ENCODE peak calls at places on chromosomes 2 and 18, in ten cellular contexts. Q is NCI-H774, A is H1, K is IMR-90, D is NCI-H460, C is mammary epithelial cell, N is T-helper 1 cell, H is G401, R is GF-D8, F is occipital lobe. S is an unnamed sample.
A peak's percentile ranks its signal among the peaks of the same experiment; 100 is the strongest.

GRCh38 chr2:257842-258241 is 6.0 kb downstream of the SH3YL1 start:
- DNase-seq in R (no peak), D (no peak), F (no peak), C (no peak), K (no peak), H (no peak), N (no peak), A (no peak), Q (no peak), S (no peak)

GRCh38 chr18:75884728-75885127 is 457.2 kb upstream of the SMIM21 start:
- DNase-seq in F (no peak), C (no peak), K (no peak), N (no peak), R (no peak), A (no peak), H (no peak), Q (no peak), D (no peak), S (no peak)

GRCh38 chr2:28717339-28717758 is 34.3 kb upstream of the PPP1CB start:
- DNase-seq in F (no peak), Q (no peak), C (peak; percentile 72), R (peak; percentile 85), K (peak; percentile 85), D (peak; percentile 38), H (no peak), N (no peak), A (no peak), S (no peak)

GRCh38 chr18:74219056-74219455 is 70.7 kb downstream of the TIMM21 start:
- DNase-seq in H (no peak), A (no peak), K (no peak), N (no peak), C (no peak), D (peak; percentile 70), R (no peak), F (no peak), Q (no peak), S (no peak)

GRCh38 chr2:121475811-121476571 is 54.7 kb upstream of the RNU4ATAC start:
- DNase-seq in N (no peak), D (no peak), R (no peak), F (no peak), C (peak; percentile 73), A (no peak), Q (no peak), H (no peak), K (peak; percentile 25), S (no peak)

GRCh38 chr2:67997528-67998267 is 65.1 kb downstream of the C1D start:
- DNase-seq in F (no peak), A (no peak), D (peak; percentile 4), K (peak; percentile 88), R (no peak), Q (no peak), H (no peak), N (no peak), C (peak; percentile 90), S (no peak)

GRCh38 chr2:176129013-176129796 is at the start of gene HOXD8:
- DNase-seq in K (peak; percentile 9), R (no peak), H (no peak), F (no peak), C (no peak), Q (peak; percentile 34), D (peak; percentile 60), N (no peak), A (peak; percentile 69), S (peak; percentile 47)

GRCh38 chr2:24493713-24494112 is 2.7 kb downstream of the NCOA1 start:
- DNase-seq in F (no peak), N (no peak), Q (no peak), A (no peak), D (no peak), C (no peak), R (no peak), K (no peak), H (peak; percentile 29), S (no peak)

GRCh38 chr2:108565778-108566375 is 31.6 kb downstream of the LIMS1 start:
- DNase-seq in N (no peak), R (no peak), D (no peak), H (no peak), A (no peak), F (no peak), K (no peak), Q (no peak), C (no peak), S (no peak)

GRCh38 chr2:237494066-237494465 is 7.0 kb downstream of the MLPH start:
- DNase-seq in R (no peak), F (no peak), C (no peak), K (no peak), H (no peak), N (no peak), Q (no peak), A (no peak), D (no peak), S (no peak)

GRCh38 chr2:44121899-44122298 is 46.8 kb upstream of the PPM1B start:
- DNase-seq in H (no peak), Q (no peak), A (no peak), R (no peak), D (no peak), C (no peak), N (no peak), K (no peak), F (no peak), S (no peak)

GRCh38 chr2:128449226-128450061 is 130.8 kb upstream of the HS6ST1 start:
- DNase-seq in R (no peak), D (no peak), H (no peak), A (peak; percentile 47), F (no peak), Q (no peak), C (no peak), N (no peak), K (no peak), S (no peak)

GRCh38 chr2:127415593-127416485 is 2.4 kb upstream of the PROC start:
- DNase-seq in A (peak; percentile 96), N (peak; percentile 80), R (peak; percentile 31), H (peak; percentile 53), K (no peak), Q (peak; percentile 72), F (peak; percentile 17), D (no peak), C (peak; percentile 72), S (no peak)

GRCh38 chr2:42725657-42726056 is 38.3 kb downstream of the OXER1 start:
- DNase-seq in Q (no peak), C (no peak), N (no peak), D (no peak), H (no peak), K (no peak), F (no peak), R (no peak), A (no peak), S (no peak)

GRCh38 chr2:199956062-199956380 is 639 bp downstream of the MAIP1 start:
- DNase-seq in R (no peak), H (no peak), Q (no peak), F (no peak), K (no peak), N (no peak), D (no peak), A (no peak), C (no peak), S (no peak)

GRCh38 chr2:240508832-240509545 is 48.8 kb downstream of the ANKMY1 start:
- DNase-seq in C (no peak), K (no peak), D (no peak), F (no peak), H (no peak), Q (no peak), A (no peak), N (no peak), R (no peak), S (no peak)

GRCh38 chr2:174802459-174802858 is 38.2 kb upstream of the CHRNA1 start:
- DNase-seq in R (no peak), N (no peak), A (no peak), D (no peak), Q (no peak), H (no peak), K (peak; percentile 52), C (no peak), F (no peak), S (no peak)

GRCh38 chr2:43157506-43158232 is 68.7 kb downstream of the ZFP36L2 start:
- DNase-seq in R (no peak), H (no peak), N (no peak), K (no peak), C (peak; percentile 67), A (no peak), D (no peak), F (no peak), Q (no peak), S (no peak)

GRCh38 chr2:121776361-121776760 is 20.9 kb downstream of the TSN start:
- DNase-seq in R (no peak), D (no peak), A (no peak), K (no peak), N (no peak), H (no peak), C (no peak), Q (no peak), F (no peak), S (no peak)

GRCh38 chr2:31384351-31384750 is 30.2 kb downstream of the XDH start:
- DNase-seq in C (peak; percentile 95), Q (no peak), H (no peak), A (no peak), R (no peak), F (no peak), N (no peak), D (no peak), K (peak; percentile 96), S (no peak)

GRCh38 chr2:31236433-31237205 is 2.7 kb downstream of the EHD3 start:
- DNase-seq in F (no peak), H (peak; percentile 37), K (no peak), A (no peak), N (no peak), Q (no peak), R (no peak), D (no peak), C (no peak), S (no peak)

GRCh38 chr2:161136696-161137324 is 23.4 kb upstream of the TANK start:
- DNase-seq in K (peak; percentile 69), H (no peak), R (peak; percentile 37), Q (no peak), C (peak; percentile 66), D (peak; percentile 30), A (no peak), N (peak; percentile 23), F (no peak), S (no peak)

GRCh38 chr18:3256693-3257626 is 5.0 kb upstream of the MYL12B start:
- DNase-seq in D (no peak), H (no peak), A (no peak), F (no peak), K (peak; percentile 91), Q (no peak), C (no peak), R (no peak), N (no peak), S (no peak)

GRCh38 chr2:85668009-85668856 is at the start of gene SFTPB:
- DNase-seq in H (no peak), R (no peak), A (no peak), F (no peak), C (no peak), N (no peak), D (no peak), Q (peak; percentile 36), K (peak; percentile 44), S (no peak)

GRCh38 chr2:9809064-9809356 is 34.3 kb upstream of the TAF1B start:
- DNase-seq in K (no peak), R (no peak), H (peak; percentile 46), C (peak; percentile 48), D (no peak), A (no peak), Q (no peak), F (no peak), N (no peak), S (no peak)

GRCh38 chr2:163736433-163737168 is 793 bp upstream of the FIGN start:
- DNase-seq in N (no peak), R (no peak), A (peak; percentile 80), Q (peak; percentile 27), H (no peak), K (no peak), C (peak; percentile 22), D (no peak), F (no peak), S (peak; percentile 57)

GRCh38 chr2:79660552-79660951 is 147.7 kb downstream of the CTNNA2 start:
- DNase-seq in F (no peak), N (no peak), Q (no peak), A (no peak), K (peak; percentile 5), R (no peak), H (no peak), C (no peak), D (no peak), S (no peak)

GRCh38 chr18:23501626-23502025 is 1.7 kb upstream of the RMC1 start:
- DNase-seq in K (no peak), R (no peak), C (no peak), Q (no peak), F (no peak), D (no peak), H (no peak), A (no peak), N (no peak), S (no peak)

S was measured in NCI-H2081 treated with DMSO at 0.1 percent for 48 hours.